ENCODE peak calls at places on chromosomes 2 and 18, in four cellular contexts. A is HCT116, N is HepG2, Q is NT2/D1. V is an unnamed sample.

GRCh38 chr2:158724803-158725271 is 70.3 kb upstream of the DAPL1 start:
- DNase-seq in A (no peak), N (no peak), Q (no peak), V (no peak)

GRCh38 chr2:54531558-54531957 is 75.4 kb downstream of the SPTBN1 start:
- DNase-seq in A (peak; percentile 8), N (no peak), Q (no peak), V (no peak)

GRCh38 chr18:45066868-45067267 is 386.2 kb downstream of the SETBP1 start:
- DNase-seq in A (no peak), N (no peak), Q (no peak), V (peak; percentile 18)

GRCh38 chr2:66789741-66790140 is 354.8 kb downstream of the MEIS1 start:
- DNase-seq in A (no peak), N (no peak), Q (no peak), V (no peak)

GRCh38 chr2:172339431-172340010 is 87.9 kb upstream of the ITGA6 start:
- DNase-seq in A (no peak), N (peak; percentile 89), Q (no peak), V (no peak)

GRCh38 chr18:24656571-24656971 is 196.1 kb downstream of the HRH4 start:
- DNase-seq in A (no peak), N (no peak), Q (no peak), V (no peak)

GRCh38 chr18:73983970-73984369 is 163.7 kb downstream of the FBXO15 start:
- DNase-seq in A (no peak), N (no peak), Q (no peak), V (no peak)

GRCh38 chr2:176613358-176614032 is 344.3 kb downstream of the MTX2 start:
- DNase-seq in A (no peak), N (no peak), Q (no peak), V (no peak)

GRCh38 chr2:148737742-148738141 is 93.2 kb downstream of the EPC2 start:
- DNase-seq in A (no peak), N (no peak), Q (no peak), V (no peak)

GRCh38 chr18:35005963-35006577 is 35.1 kb upstream of the MAPRE2 start:
- DNase-seq in A (peak; percentile 71), N (peak; percentile 60), Q (peak; percentile 28), V (peak; percentile 20)

GRCh38 chr2:238973038-238973772 is 125.3 kb downstream of the TWIST2 start:
- DNase-seq in A (no peak), N (no peak), Q (no peak), V (no peak)

GRCh38 chr2:133561045-133561852 is 7.0 kb downstream of the NCKAP5 start:
- DNase-seq in A (peak; percentile 27), N (peak; percentile 33), Q (peak; percentile 40), V (no peak)

GRCh38 chr2:49770919-49771318 is 616.6 kb upstream of the FSHR start:
- DNase-seq in A (no peak), N (peak; percentile 53), Q (peak; percentile 72), V (no peak)

GRCh38 chr2:74502720-74503505 is 3.5 kb upstream of the LBX2 start:
- DNase-seq in A (peak; percentile 57), N (peak; percentile 63), Q (no peak), V (peak; percentile 91)

GRCh38 chr2:186308347-186308746 is 177.7 kb upstream of the ZC3H15 start:
- DNase-seq in A (no peak), N (peak; percentile 88), Q (no peak), V (no peak)

GRCh38 chr2:23859983-23860382 is 66.9 kb downstream of the ATAD2B start:
- DNase-seq in A (no peak), N (no peak), Q (no peak), V (no peak)

GRCh38 chr2:212940816-212941215 is 210.6 kb downstream of the IKZF2 start:
- DNase-seq in A (peak; percentile 51), N (no peak), Q (peak; percentile 75), V (no peak)

DNA sequence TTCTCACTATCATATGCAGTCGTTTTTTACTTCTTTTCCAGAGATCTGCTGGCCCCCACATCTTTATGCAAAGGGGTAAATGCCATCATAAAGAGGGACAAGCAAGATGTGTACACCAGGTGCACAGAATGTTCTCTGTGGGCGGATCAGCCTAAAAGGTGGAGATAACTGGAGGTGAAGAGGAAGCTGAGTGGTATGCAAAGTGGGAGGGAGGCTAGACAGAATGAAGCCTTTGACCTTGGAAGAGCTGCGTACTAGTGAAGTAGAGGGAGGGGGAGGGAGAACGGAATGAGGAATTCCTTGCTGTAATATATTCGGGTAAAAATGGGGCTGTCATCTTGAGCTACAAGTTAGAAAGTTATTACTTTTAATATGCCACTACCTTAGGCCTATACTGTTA is 287.5 kb upstream of the VRK2 start:
- DNase-seq in A (no peak), N (no peak), Q (no peak), V (no peak)
- TF ChIP-seq ZNF274 in A (no peak), N (no peak), Q (no peak), V (no peak)

GRCh38 chr2:1745171-1746023 is 1.1 kb upstream of the PXDN start:
- DNase-seq in A (no peak), N (no peak), Q (no peak), V (no peak)
- H3K4me3 ChIP-seq in A (no peak overlapping the region), N (no peak overlapping the region), Q (no peak overlapping the region), V (no peak overlapping the region)

DNA sequence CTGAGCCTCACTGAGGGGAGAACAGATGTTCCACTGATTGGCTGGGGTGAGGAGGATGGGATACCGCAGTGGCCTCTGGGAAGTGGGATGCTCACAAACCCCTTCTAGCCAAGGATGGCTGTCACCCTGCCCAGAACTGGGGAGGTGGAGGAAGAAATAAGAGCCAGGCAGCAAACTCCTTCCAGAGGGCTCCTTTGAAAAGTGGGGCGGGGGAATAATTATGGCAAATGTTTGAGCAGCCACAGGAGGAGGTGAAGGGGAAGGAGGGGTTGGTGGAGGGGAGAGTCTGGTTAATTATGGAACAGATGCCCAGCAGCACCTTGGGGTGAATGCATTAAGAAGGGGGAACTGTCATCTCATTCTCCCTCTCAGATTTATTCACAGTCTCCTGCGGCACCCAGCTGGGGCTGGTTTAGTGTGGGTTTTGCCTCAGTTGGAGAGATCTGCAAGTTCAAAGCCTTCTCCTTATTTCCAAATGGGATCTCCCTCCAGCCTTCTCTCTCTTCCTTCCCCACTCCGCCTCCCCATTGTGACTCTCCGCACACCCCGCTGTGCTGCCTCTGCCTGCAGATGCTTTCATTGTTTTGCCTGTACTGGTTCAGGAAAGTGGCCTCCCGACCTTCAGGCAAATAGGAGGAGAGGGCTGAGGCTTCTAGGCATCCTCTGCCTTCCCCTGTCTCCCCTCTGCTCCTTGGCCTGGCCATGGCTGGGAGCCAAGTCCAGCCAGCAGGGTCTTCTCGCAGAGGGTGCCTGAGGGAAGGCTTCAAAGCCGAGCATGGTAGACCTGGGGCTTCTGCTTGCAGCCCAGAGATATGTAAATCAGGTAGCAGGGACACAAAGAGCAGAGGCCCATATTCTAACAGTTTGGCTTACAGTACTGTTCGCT is 457.2 kb upstream of the MEX3C start:
- DNase-seq in A (no peak), N (no peak), Q (peak; percentile 79), V (no peak)
- TF ChIP-seq ZNF274 in A (no peak), N (no peak), Q (no peak), V (no peak)

DNA sequence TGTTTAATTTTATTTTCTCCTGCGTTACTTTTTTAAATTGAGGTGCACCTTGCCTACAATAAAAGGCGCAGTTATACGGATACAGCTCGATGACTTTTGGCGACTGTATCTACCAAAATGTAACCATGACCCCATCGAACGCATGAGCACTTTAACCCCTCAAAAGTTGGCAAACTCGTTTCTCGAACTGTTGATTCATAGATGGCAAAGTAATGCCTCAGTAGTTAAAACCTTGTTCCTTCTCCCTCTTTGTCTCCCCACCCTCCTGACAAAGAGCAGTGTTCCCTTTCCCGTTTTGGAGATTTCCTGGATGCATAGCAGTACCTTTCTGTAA is 577 bp downstream of the MOGAT1 start:
- DNase-seq in A (no peak), N (no peak), Q (no peak), V (no peak)
- H3K4me3 ChIP-seq in A (no peak overlapping the region), N (peak overlapping the region; percentile 64), Q (peak overlapping the region; percentile 54), V (no peak overlapping the region)

GRCh38 chr2:10575566-10576300 is 114.0 kb downstream of the NOL10 start:
- DNase-seq in A (peak; percentile 22), N (no peak), Q (no peak), V (no peak)
- TF ChIP-seq ZNF274 in A (no peak), N (no peak), Q (no peak), V (no peak)

DNA sequence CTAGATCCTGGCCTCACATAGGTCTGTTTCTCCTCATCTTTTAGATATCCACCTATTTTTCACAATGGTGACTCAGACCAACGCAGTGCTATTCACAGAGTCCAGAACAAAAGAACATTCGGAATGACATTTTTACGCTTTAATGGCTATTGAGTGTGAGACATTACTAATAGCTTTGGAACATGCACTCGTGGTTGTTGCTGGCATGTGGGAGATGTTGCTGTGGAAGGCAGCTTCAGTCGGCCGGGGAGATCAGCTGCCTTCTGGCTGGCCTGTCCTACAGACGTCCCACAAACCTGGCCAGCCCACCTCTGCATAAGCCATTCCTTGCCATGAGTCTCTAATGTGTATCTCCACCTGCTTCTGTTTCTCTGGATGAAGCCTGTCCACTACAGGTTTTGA is 3.4 kb downstream of the MBP start:
- DNase-seq in A (no peak), N (no peak), Q (no peak), V (no peak)
- H3K4me3 ChIP-seq in A (no peak overlapping the region), N (no peak overlapping the region), Q (no peak overlapping the region), V (no peak overlapping the region)

V was measured in K562.